ENCODE peak calls at places on chromosomes 11 and 22, in eight cellular contexts. X is spleen, Z is transverse colon, R is K562, W is stomach, L is sigmoid colon, D is GM12878, U is prostate gland. H is an unnamed sample.

GRCh38 chr22:49719046-49719445 is 108.6 kb downstream of the BRD1 start:
- DNase-seq in X (no peak), Z (no peak), R (no peak), W (peak; percentile 5), L (no peak), D (no peak), U (no peak), H (no peak)

GRCh38 chr11:130042093-130042591 is 27.6 kb upstream of the APLP2 start:
- DNase-seq in X (no peak), Z (no peak), R (peak; percentile 62), W (no peak), L (no peak), D (no peak), U (no peak), H (no peak)

GRCh38 chr11:127109796-127110195 is 109.2 kb upstream of the KIRREL3 start:
- DNase-seq in X (no peak), Z (no peak), R (no peak), W (no peak), L (no peak), D (no peak), U (no peak), H (no peak)

GRCh38 chr11:130516175-130516867 is 67.9 kb downstream of the ADAMTS15 start:
- DNase-seq in X (no peak), Z (no peak), R (no peak), W (no peak), L (no peak), D (no peak), U (no peak), H (no peak)

GRCh38 chr11:45168366-45169130 is 22.1 kb downstream of the PRDM11 start:
- DNase-seq in X (peak; percentile 48), Z (no peak), R (no peak), W (no peak), L (peak; percentile 37), D (no peak), U (no peak), H (no peak)

GRCh38 chr11:5129457-5129877 is 8.7 kb downstream of the OR52A5 start:
- DNase-seq in X (no peak), Z (no peak), R (peak; percentile 37), W (no peak), L (no peak), D (no peak), U (no peak), H (no peak)

GRCh38 chr11:65003282-65003681 is 6.5 kb upstream of the BATF2 start:
- DNase-seq in X (no peak), Z (no peak), R (no peak), W (no peak), L (no peak), D (no peak), U (no peak), H (no peak)

GRCh38 chr11:65498042-65498726 is 661 bp upstream of the MALAT1 start:
- DNase-seq in X (no peak), Z (peak; percentile 64), R (no peak), W (peak; percentile 63), L (peak; percentile 83), D (peak; percentile 53), U (no peak), H (no peak)

GRCh38 chr11:124875943-124876817 is 10.9 kb downstream of the ROBO3 start:
- DNase-seq in X (peak; percentile 95), Z (peak; percentile 84), R (peak; percentile 86), W (peak; percentile 82), L (peak; percentile 95), D (peak; percentile 5), U (peak; percentile 83), H (peak; percentile 94)
- TF ChIP-seq POLR2AphosphoS5 in X (peak; percentile 88), Z (peak; percentile 56), R (no peak), W (peak; percentile 9), L (peak; percentile 80), D (no peak), U (peak; percentile 61), H (no peak)

GRCh38 chr11:3357994-3358676 is 20.8 kb downstream of the ZNF195 start:
- DNase-seq in X (no peak), Z (no peak), R (no peak), W (no peak), L (no peak), D (no peak), U (no peak), H (no peak)
- TF ChIP-seq POLR2A in X (no peak), Z (no peak), R (peak; percentile 14), W (no peak), L (no peak), D (no peak), U (no peak), H (peak; percentile 1)

DNA sequence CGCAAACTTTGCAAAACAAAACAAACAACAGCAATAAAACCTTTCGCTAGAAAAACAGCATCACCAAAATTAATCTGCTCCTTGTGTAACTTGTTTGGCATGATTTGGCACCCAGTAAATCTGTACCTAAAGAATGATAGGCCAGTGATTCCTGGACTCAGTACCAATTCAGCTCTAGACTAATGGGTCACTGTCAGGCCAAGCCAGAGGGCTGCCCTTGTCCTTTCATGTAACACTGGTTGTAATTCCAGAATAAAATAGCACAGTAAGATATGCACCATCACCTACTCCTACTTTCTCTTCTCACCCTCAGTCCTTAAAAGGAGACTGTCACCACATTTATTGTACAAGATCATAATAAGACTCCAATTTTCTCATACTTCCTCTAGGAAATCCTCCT is 341.6 kb upstream of the PITPNB start:
- DNase-seq in X (no peak), Z (no peak), R (no peak), W (no peak), L (no peak), D (no peak), U (no peak), H (no peak)
- TF ChIP-seq POLR2AphosphoS5 in X (no peak), Z (no peak), R (no peak), W (no peak), L (no peak), D (no peak), U (no peak), H (no peak)

DNA sequence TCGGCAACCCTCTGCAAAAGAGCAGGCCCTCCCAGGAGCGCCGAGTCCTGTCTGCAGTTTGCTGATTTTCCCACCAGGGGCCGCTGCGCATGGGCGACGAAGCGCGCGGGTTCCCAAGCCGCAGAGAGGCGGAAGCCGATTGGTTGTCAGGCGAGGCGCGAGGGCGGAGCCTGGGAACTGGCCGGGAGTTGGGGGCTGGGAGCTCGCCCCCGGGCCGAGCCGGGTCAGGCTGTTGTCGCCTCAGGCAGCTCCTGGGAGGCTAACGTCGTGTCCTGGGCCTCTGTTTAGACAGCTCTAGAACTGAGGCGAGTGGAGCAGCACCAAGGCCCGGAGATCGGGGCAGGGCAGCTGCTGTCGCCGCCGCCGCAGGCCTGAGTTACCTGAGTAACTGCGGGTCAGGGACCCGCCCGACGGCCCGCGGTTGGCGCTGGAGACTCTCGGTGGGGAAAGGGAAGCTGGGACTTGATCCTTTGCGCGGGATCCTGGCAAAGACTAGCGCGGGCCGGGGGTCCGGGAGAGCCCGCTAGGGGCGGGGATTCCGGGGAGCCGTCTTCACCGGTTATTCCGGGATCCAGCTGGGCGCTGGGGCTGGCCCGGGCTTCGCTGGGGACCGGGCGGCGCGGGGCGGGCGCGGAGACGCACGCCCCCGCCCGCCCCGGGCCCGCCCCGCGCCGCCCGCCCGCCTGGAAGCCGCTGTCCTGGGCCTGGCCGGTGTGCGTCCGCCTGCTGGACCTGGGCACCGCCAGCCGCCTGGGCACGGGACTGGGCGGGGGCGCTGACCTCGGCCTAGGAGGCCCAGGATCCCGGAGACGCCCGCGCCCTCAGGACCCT is at the start of gene STIM1:
- DNase-seq in X (peak; percentile 99), Z (peak; percentile 96), R (peak; percentile 97), W (peak; percentile 95), L (peak; percentile 97), D (peak; percentile 88), U (peak; percentile 92), H (peak; percentile 79)
- TF ChIP-seq POLR2A in X (no peak), Z (peak; percentile 83), R (peak; percentile 72), W (peak; percentile 61), L (peak; percentile 79), D (peak; percentile 72), U (peak; percentile 72), H (peak; percentile 9)

GRCh38 chr11:7518811-7519562 is 5.2 kb downstream of the PPFIBP2 start:
- DNase-seq in X (no peak), Z (no peak), R (no peak), W (no peak), L (no peak), D (no peak), U (no peak), H (no peak)
- TF ChIP-seq POLR2AphosphoS5 in X (no peak), Z (no peak), R (no peak), W (no peak), L (no peak), D (no peak), U (no peak), H (no peak)

DNA sequence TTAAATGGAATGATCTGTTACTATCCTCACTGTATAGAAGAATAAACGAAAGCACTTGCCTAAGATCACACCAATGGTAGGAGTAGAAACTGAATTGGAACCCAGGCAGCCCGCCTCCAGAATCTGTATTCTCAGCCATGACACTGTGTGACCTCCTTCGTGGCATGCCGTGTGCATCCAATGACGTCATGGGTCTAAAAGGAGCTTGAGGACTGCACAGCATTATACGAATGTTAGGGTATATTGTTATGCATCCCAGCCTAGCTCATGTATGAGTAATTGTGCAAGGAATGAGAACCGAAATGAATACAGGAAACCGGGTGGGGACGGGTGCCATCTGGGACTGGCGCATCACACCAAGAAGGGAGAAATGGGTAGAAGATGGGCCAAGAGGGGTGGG is 12.3 kb upstream of the IGSF9B start:
- DNase-seq in X (no peak), Z (no peak), R (no peak), W (no peak), L (no peak), D (no peak), U (no peak), H (no peak)
- TF ChIP-seq POLR2A in X (no peak), Z (no peak), R (no peak), W (no peak), L (no peak), D (no peak), U (no peak), H (no peak)

H was measured in GM12891.